ENCODE peak calls at places on chromosomes 6 and 20, in five cellular contexts. A is PC-3, P is AG09309, J is vagina, X is osteocyte. Q is an unnamed sample.

GRCh38 chr6:75244063-75244575 is 518 bp upstream of the COX7A2 start:
- DNase-seq in A (no peak), J (no peak), X (no peak), P (no peak), Q (no peak)

GRCh38 chr20:43925786-43926185 is 11.1 kb downstream of the TOX2 start:
- DNase-seq in P (no peak), J (no peak), X (no peak), A (peak), Q (no peak)

GRCh38 chr20:869606-870005 is 36.1 kb downstream of the FAM110A start:
- DNase-seq in P (no peak), A (no peak), X (no peak), J (no peak), Q (no peak)

GRCh38 chr6:7812623-7813022 is 86.7 kb downstream of the BMP6 start:
- DNase-seq in X (no peak), P (no peak), J (no peak), A (no peak), Q (no peak)

GRCh38 chr6:82430611-82431010 is 67.0 kb downstream of the TPBG start:
- DNase-seq in P (no peak), X (no peak), A (no peak), J (no peak), Q (no peak)

GRCh38 chr20:18164356-18164755 is 26.7 kb downstream of the KAT14 start:
- DNase-seq in X (no peak), J (no peak), A (peak), P (peak), Q (no peak)

GRCh38 chr6:46289865-46290264 is 119.1 kb upstream of the ENPP5 start:
- DNase-seq in J (no peak), X (no peak), A (no peak), P (no peak), Q (no peak)

GRCh38 chr6:25601797-25602679 is 50.0 kb upstream of the SCGN start:
- DNase-seq in J (no peak), X (no peak), A (peak), P (peak), Q (peak)

GRCh38 chr6:67640462-67640861 is 994.6 kb upstream of the ADGRB3 start:
- DNase-seq in J (no peak), X (no peak), P (no peak), A (no peak), Q (no peak)

GRCh38 chr6:16136536-16137450 is 7.9 kb downstream of the MYLIP start:
- DNase-seq in J (no peak), P (peak), X (no peak), A (peak), Q (no peak)

GRCh38 chr6:45445749-45446454 is 68.2 kb upstream of the SUPT3H start:
- DNase-seq in P (peak), J (peak), A (peak), X (peak), Q (no peak)

GRCh38 chr20:12913781-12914443 is 94.9 kb upstream of the SPTLC3 start:
- DNase-seq in A (no peak), P (no peak), J (no peak), X (no peak), Q (no peak)

GRCh38 chr6:30322527-30323501 is 3.9 kb upstream of the TRIM39 start:
- DNase-seq in P (no peak), J (no peak), A (peak), X (no peak), Q (no peak)

GRCh38 chr6:99458319-99458718 is 33.2 kb upstream of the PNISR start:
- DNase-seq in X (no peak), J (no peak), P (no peak), A (peak), Q (no peak)

GRCh38 chr6:42236680-42237473 is 19.2 kb upstream of the MRPS10 start:
- DNase-seq in P (no peak), X (peak), J (no peak), A (no peak), Q (peak)

GRCh38 chr6:32313964-32314363 is 57.7 kb downstream of the TSBP1 start:
- DNase-seq in X (no peak), P (no peak), A (no peak), J (no peak), Q (no peak)

GRCh38 chr6:35451354-35452185 is 568 bp upstream of the FANCE start:
- DNase-seq in A (no peak), P (no peak), X (no peak), J (no peak), Q (no peak)

GRCh38 chr6:118277631-118278030 is 270.5 kb upstream of the PLN start:
- DNase-seq in P (no peak), X (no peak), J (no peak), A (no peak), Q (no peak)

GRCh38 chr6:6452002-6452401 is 131.5 kb upstream of the F13A1 start:
- DNase-seq in P (no peak), X (no peak), A (no peak), J (no peak), Q (no peak)

GRCh38 chr20:56843817-56844216 is 214.7 kb downstream of the TFAP2C start:
- DNase-seq in J (no peak), P (no peak), A (peak), X (no peak), Q (no peak)
- TF ChIP-seq CTCF in J (no peak), P (peak), A (peak), X (peak), Q (no peak)

GRCh38 chr6:5135783-5136376 is 50.7 kb downstream of the PPP1R3G start:
- DNase-seq in A (peak), J (no peak), P (no peak), X (no peak), Q (peak)
- TF ChIP-seq CTCF in A (peak), J (no peak), P (peak), X (peak), Q (peak)

GRCh38 chr20:58854638-58855471 is 2.3 kb downstream of the GNAS start:
- DNase-seq in J (no peak), A (no peak), P (no peak), X (peak), Q (no peak)
- TF ChIP-seq CTCF in J (no peak), A (no peak), P (no peak), X (no peak), Q (no peak)

DNA sequence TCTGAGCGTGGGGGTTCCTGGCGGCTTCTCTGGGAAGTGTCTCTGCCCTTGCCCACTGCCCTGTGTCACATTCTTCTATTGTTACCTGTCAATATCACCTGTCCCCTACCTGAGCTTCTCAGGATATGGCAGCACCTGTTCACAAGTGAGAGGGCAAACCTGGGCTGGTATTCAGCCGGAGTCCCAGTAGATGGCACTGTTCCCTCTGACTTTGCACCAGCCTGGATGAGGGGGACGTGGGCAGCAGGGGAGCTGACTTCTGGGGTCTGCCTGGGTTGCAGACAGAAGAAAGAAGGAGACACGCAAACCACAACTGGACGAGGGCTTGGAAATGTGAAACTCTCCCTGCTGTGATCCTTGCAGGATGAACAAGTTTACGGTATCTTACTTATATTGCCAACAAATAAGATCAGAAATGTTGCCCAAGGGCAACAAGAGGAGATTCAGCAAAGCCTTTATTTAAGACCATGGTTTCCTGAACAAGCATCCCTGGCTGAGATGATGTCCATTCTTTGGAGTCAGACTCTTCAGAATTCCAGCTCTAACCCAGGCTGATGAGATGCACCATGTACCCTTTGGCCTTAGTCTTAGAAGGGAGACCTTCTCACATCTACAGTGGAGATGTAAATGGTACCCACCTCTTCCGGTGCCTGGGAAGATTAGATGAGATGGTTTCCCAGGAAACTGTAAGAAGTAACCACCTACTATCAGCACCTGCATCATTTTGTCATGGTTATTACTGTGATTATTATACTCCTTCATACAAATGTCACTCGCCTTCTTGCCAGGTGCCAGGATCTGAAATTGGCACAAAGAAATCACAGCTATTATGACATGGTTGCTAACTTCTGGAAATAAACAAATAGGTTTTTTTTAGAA is 400.0 kb upstream of the CDH4 start:
- DNase-seq in J (no peak), P (no peak), A (no peak), X (no peak), Q (no peak)
- TF ChIP-seq CTCF in J (no peak), P (peak), A (peak), X (peak), Q (no peak)

GRCh38 chr6:79570129-79570801 is 33.0 kb upstream of the LCA5 start:
- DNase-seq in X (no peak), A (peak), J (no peak), P (peak), Q (no peak)

GRCh38 chr6:79574636-79575035 is 37.4 kb upstream of the LCA5 start:
- DNase-seq in X (no peak), J (no peak), A (peak), P (no peak), Q (no peak)

DNA sequence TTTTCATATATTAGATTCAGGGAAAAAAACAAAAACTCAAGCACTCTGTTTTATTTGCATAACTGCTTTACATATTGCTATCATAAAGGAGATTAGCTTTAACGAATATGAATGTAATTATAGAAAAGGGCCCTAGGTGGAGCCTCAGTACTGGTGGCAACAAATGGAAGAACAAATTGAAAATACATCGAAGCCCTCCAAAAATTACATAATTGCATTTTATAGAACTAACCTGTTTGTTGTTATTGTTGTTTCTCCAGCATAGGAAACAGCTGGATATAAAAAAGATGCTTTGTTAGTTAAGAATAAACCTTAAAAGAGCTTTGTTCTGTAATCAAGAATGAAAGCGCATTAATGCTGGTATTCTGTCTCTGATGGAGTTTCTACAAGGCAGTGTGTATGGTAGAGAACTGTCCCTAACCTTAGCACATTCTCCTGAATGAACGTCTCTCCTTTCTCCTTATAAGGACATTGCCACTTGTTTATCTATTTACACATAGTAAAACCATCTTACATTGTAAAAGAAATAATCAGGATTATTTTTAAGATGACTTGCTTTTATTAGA is 33.7 kb upstream of the LCA5 start:
- DNase-seq in J (no peak), P (peak), A (no peak), X (no peak), Q (peak)
- TF ChIP-seq CTCF in J (peak), P (peak), A (peak), X (peak), Q (peak)

GRCh38 chr6:158026054-158026900 is 44.6 kb downstream of the SYNJ2 start:
- DNase-seq in P (peak), J (peak), X (peak), A (peak), Q (peak)
- TF ChIP-seq CTCF in P (peak), J (peak), X (peak), A (no peak), Q (peak)

GRCh38 chr6:9851006-9851405 is 563.9 kb downstream of the TFAP2A start:
- DNase-seq in A (no peak), X (no peak), J (no peak), P (no peak), Q (no peak)

GRCh38 chr6:9848094-9848493 is 566.8 kb downstream of the TFAP2A start:
- DNase-seq in P (no peak), X (no peak), A (peak), J (no peak), Q (no peak)

GRCh38 chr6:9851541-9852380 is 563.1 kb downstream of the TFAP2A start:
- DNase-seq in J (no peak), P (no peak), A (peak), X (no peak), Q (no peak)
- TF ChIP-seq CTCF in J (no peak), P (no peak), A (peak), X (no peak), Q (no peak)

DNA sequence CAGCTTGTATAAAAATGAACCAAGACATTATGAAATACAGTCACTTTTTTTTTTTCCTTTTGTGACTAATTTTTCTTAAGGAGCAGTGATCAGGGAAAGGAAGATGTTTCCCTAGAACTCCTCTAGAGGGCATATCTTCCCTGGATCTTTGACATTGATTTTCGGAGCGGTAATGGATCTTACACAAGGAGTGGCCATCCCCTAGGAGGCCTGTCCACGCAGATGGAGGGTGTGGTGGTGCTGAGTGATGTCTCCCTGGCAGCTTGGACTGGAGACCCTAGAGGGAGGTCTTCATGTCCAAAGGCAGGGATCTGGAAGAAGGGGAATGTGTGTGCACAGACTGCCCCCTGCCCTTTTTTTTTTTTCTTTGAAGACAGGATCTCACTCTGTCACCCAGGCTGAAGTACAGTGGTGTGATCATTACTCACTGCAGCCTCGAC is 7.0 kb upstream of the KIFC1 start:
- DNase-seq in J (no peak), A (peak), P (peak), X (no peak), Q (no peak)
- TF ChIP-seq CTCF in J (no peak), A (peak), P (peak), X (peak), Q (no peak)

GRCh38 chr20:23316626-23317025 is 34.0 kb upstream of the NXT1 start:
- DNase-seq in J (no peak), A (no peak), P (no peak), X (no peak), Q (no peak)

GRCh38 chr20:23325107-23325506 is 25.5 kb upstream of the NXT1 start:
- DNase-seq in P (no peak), X (no peak), A (no peak), J (no peak), Q (no peak)

GRCh38 chr20:23317081-23317480 is 33.5 kb upstream of the NXT1 start:
- DNase-seq in A (no peak), X (no peak), J (no peak), P (no peak), Q (no peak)

GRCh38 chr20:23318347-23318746 is 32.2 kb upstream of the NXT1 start:
- DNase-seq in A (no peak), J (no peak), P (no peak), X (no peak), Q (no peak)

GRCh38 chr20:23320317-23320716 is 30.3 kb upstream of the NXT1 start:
- DNase-seq in X (no peak), J (no peak), P (no peak), A (peak), Q (no peak)
- TF ChIP-seq CTCF in X (peak), J (no peak), P (peak), A (peak), Q (no peak)

Q was measured in GM10248.